ENCODE peak calls at places on chromosome 11, in six cellular contexts. I, O, Q, U, D and M are unnamed samples.

GRCh38 chr11:69165775-69166174 is 10.0 kb downstream of the SMIM38 start:
- DNase-seq in I (no peak), O (no peak), Q (no peak), U (no peak), D (no peak), M (no peak)

GRCh38 chr11:127939000-127939399 is 648.4 kb downstream of the ETS1 start:
- DNase-seq in I (no peak), O (no peak), Q (no peak), U (no peak), D (no peak), M (no peak)

GRCh38 chr11:111379500-111380136 is 543 bp upstream of the POU2AF1 start:
- DNase-seq in I (no peak), O (no peak), Q (no peak), U (no peak), D (no peak), M (no peak)

GRCh38 chr11:68026391-68027105 is 3.9 kb upstream of the NDUFS8 start:
- DNase-seq in I (no peak), O (no peak), Q (no peak), U (no peak), D (no peak), M (no peak)

GRCh38 chr11:8833568-8834275 is 77.3 kb upstream of the AKIP1 start:
- DNase-seq in I (no peak), O (no peak), Q (peak), U (no peak), D (peak), M (peak)

GRCh38 chr11:97905101-97905500 is 1115.6 kb upstream of the CNTN5 start:
- DNase-seq in I (no peak), O (no peak), Q (no peak), U (no peak), D (no peak), M (no peak)

GRCh38 chr11:96472085-96472484 is 82.3 kb downstream of the JRKL start:
- DNase-seq in I (no peak), O (no peak), Q (no peak), U (no peak), D (no peak), M (no peak)

GRCh38 chr11:77038029-77038824 is 4.0 kb downstream of the B3GNT6 start:
- DNase-seq in I (no peak), O (no peak), Q (no peak), U (no peak), D (no peak), M (no peak)

GRCh38 chr11:79661373-79661772 is 220.5 kb upstream of the TENM4 start:
- DNase-seq in I (no peak), O (no peak), Q (no peak), U (no peak), D (no peak), M (no peak)

GRCh38 chr11:76808158-76808557 is 25.0 kb downstream of the TSKU start:
- DNase-seq in I (no peak), O (no peak), Q (no peak), U (peak), D (no peak), M (no peak)

GRCh38 chr11:1042626-1043562 is 6.4 kb upstream of the MUC6 start:
- DNase-seq in I (no peak), O (peak), Q (peak), U (peak), D (no peak), M (no peak)

GRCh38 chr11:62435741-62436485 is 17.1 kb downstream of the SCGB1A1 start:
- DNase-seq in I (no peak), O (no peak), Q (no peak), U (no peak), D (no peak), M (no peak)

GRCh38 chr11:62437616-62438015 is 18.8 kb downstream of the SCGB1A1 start:
- DNase-seq in I (no peak), O (no peak), Q (no peak), U (no peak), D (no peak), M (no peak)

GRCh38 chr11:62443390-62444201 is 24.8 kb downstream of the SCGB1A1 start:
- DNase-seq in I (no peak), O (no peak), Q (peak), U (no peak), D (peak), M (no peak)

GRCh38 chr11:62438641-62439040 is 19.8 kb downstream of the SCGB1A1 start:
- DNase-seq in I (no peak), O (no peak), Q (no peak), U (no peak), D (no peak), M (no peak)

DNA sequence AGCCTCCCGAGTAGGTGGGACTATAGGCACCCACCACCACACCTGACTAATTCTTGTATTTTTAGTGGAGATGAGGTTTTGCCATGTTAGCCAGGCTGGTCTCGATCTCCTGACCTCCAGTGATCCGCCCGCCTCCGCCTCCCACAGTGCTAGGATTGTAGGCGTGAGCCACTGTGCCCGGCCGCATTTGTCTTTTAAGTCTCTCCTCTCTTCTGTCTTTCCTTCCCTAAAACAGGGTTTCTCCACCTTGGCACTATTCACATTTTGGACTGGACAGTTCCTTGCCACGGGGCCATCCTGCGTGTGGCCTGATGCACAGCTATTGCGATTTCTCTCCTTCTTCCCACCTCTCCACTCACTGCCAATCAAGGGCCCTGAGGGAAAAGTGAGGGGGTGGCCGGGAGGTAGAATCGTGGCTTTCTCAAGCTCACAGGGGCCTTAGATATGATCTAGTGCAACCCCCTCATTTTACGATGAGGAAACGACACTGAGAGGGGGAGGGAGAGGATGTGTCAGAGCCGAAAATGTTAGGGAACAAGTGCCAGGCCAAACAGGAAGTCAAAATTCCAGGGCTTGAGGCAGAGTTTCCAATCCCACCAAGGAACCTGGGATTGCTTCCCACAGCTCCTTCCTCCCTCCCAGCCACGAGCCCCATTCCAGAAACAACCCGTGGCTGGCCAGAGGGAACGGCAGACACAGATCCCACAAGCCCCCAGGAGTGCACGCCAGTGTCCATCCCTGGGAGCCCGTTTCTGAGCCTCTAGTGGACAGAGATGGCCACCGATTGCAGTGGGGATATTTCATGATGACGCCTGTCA is 21.2 kb downstream of the SCGB1A1 start:
- DNase-seq in I (peak), O (no peak), Q (peak), U (no peak), D (peak), M (no peak)
- TF ChIP-seq CTCF in I (no peak), O (peak), Q (no peak), U (no peak), D (no peak), M (no peak)

DNA sequence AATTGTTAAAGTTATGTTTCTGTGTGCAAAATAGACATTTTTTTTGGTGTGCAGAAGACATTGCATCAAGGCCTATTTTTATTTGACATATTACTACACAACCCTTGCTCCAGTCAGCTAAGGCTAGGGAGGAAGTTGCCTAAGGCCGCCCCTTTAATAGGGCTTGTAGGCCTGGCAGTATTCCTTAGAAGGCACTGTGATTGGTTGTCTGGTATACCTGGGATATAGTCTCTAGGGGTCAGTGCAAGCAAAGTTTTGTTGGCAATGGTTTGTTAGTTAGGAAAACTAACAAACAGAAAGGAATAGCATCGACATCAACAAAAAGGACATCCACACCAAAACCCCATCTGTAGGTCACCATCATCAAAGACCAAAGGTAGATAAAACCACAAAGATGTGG is 16.9 kb downstream of the CCDC15 start:
- DNase-seq in I (peak), O (no peak), Q (no peak), U (no peak), D (peak), M (no peak)
- TF ChIP-seq CTCF in I (no peak), O (no peak), Q (no peak), U (no peak), D (no peak), M (no peak)

GRCh38 chr11:132353255-132353654 is 982.8 kb downstream of the NTM start:
- DNase-seq in I (no peak), O (no peak), Q (no peak), U (no peak), D (no peak), M (no peak)

GRCh38 chr11:132361011-132361550 is 990.7 kb downstream of the NTM start:
- DNase-seq in I (no peak), O (no peak), Q (no peak), U (no peak), D (no peak), M (no peak)

GRCh38 chr11:132357811-132358572 is 987.6 kb downstream of the NTM start:
- DNase-seq in I (no peak), O (no peak), Q (no peak), U (no peak), D (no peak), M (no peak)

GRCh38 chr11:132358573-132358953 is 988.1 kb downstream of the NTM start:
- DNase-seq in I (no peak), O (no peak), Q (no peak), U (no peak), D (no peak), M (no peak)
- TF ChIP-seq CTCF in I (no peak), O (no peak), Q (no peak), U (no peak), D (no peak), M (no peak)

DNA sequence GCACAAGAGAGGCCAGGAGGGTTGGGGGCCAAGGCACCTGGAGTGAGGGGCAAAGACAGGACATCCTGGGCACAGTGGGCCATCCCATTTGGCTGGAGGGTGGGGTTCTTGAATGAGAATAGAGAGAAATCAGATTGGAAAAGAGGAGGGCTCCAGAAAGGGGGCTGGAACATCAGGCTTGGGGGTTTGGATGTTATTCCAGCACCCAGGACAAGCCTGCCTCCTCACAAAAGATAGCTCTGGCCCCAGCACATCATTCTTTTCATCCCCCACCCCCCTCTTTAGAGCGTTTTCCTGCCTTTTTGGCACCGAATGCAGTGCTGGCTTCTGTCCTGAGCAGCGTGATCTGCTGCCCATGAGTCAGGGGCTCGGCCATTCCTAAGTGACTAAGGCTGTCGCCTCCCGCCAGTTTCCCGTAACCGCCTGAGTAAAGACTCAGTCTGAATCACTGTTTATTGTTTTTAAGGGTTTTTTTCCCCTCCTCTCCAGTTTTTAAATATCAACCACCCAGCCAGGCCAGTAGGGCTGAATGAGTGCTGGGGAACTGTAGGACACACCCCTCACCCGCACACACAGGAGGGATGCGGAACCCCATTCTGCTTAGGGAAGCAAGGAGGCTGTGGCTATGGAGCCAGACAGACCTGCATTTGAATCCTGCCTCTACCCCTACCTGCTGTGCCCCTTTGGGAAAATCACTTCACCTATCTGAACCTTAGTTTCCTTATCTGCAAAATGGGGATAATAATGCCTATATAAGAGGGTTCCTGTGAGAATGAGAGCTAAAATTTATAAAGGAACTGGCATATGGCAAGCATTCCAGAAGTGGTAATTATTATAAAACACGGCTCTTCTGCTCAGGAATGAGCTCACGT is 32.4 kb upstream of the NAV2 start:
- DNase-seq in I (peak), O (peak), Q (peak), U (no peak), D (peak), M (no peak)
- TF ChIP-seq CTCF in I (peak), O (no peak), Q (no peak), U (no peak), D (no peak), M (no peak)

GRCh38 chr11:27717377-27717776 is 17.1 kb upstream of the BDNF start:
- DNase-seq in I (peak), O (no peak), Q (no peak), U (no peak), D (peak), M (no peak)
- TF ChIP-seq CTCF in I (peak), O (no peak), Q (no peak), U (no peak), D (peak), M (peak)